ENCODE peak calls at places on chromosomes 5 and 9, in eight cellular contexts. Z is osteoblast, K is GM23338, O is A549, B is PC-3, S is HCT116, J is astrocyte, F is mammary epithelial cell. E is an unnamed sample.
A peak's percentile ranks its signal among the peaks of the same experiment; 100 is the strongest.

GRCh38 chr5:43019293-43019614 is 20.9 kb downstream of the ANXA2R start:
- DNase-seq in S (no peak), O (no peak), J (no peak), K (no peak), F (no peak), Z (no peak), B (peak; percentile 18), E (no peak)

GRCh38 chr5:151676719-151677118 is 10.0 kb downstream of the SPARC start:
- DNase-seq in O (no peak), S (no peak), F (no peak), J (no peak), Z (no peak), B (no peak), K (no peak), E (peak; percentile 66)

GRCh38 chr9:84966876-84967830 is 297.6 kb downstream of the NTRK2 start:
- DNase-seq in Z (no peak), B (no peak), J (no peak), O (no peak), F (no peak), K (peak; percentile 89), S (no peak), E (no peak)

GRCh38 chr9:70421272-70422180 is 7.1 kb upstream of the KLF9 start:
- DNase-seq in S (no peak), Z (peak; percentile 75), J (peak; percentile 60), O (no peak), F (no peak), B (no peak), K (peak; percentile 41), E (peak; percentile 74)

GRCh38 chr5:145825751-145826180 is 9.4 kb downstream of the PRELID2 start:
- DNase-seq in J (peak; percentile 36), F (peak; percentile 25), O (peak; percentile 63), B (peak; percentile 66), K (peak; percentile 83), Z (no peak), S (peak; percentile 39), E (peak; percentile 56)

GRCh38 chr5:172446336-172447051 is 7.8 kb downstream of the SH3PXD2B start:
- DNase-seq in B (no peak), Z (peak; percentile 74), J (peak; percentile 54), F (no peak), K (no peak), S (no peak), O (no peak), E (no peak)

GRCh38 chr5:74471875-74472274 is 168.7 kb downstream of the ENC1 start:
- DNase-seq in K (no peak), S (no peak), F (no peak), O (no peak), B (no peak), Z (peak; percentile 15), J (peak; percentile 10), E (no peak)

GRCh38 chr5:38600334-38601045 is 44.0 kb upstream of the LIFR start:
- DNase-seq in B (peak; percentile 63), O (peak; percentile 28), K (no peak), S (no peak), Z (no peak), J (no peak), F (peak; percentile 22), E (peak; percentile 34)

GRCh38 chr5:124453221-124454032 is 293.0 kb downstream of the ZNF608 start:
- DNase-seq in B (peak; percentile 65), O (no peak), Z (peak; percentile 79), K (no peak), J (peak; percentile 90), S (peak; percentile 15), F (peak; percentile 78), E (peak; percentile 89)

GRCh38 chr9:89954229-89954628 is 349.4 kb downstream of the GADD45G start:
- DNase-seq in B (no peak), Z (no peak), K (no peak), O (no peak), F (no peak), J (no peak), S (no peak), E (no peak)

GRCh38 chr5:122581629-122582028 is 193.3 kb upstream of the SNX2 start:
- DNase-seq in F (no peak), K (no peak), J (no peak), Z (no peak), O (no peak), S (no peak), B (no peak), E (no peak)

GRCh38 chr5:1011741-1012315 is 3.2 kb downstream of the NKD2 start:
- DNase-seq in S (no peak), F (no peak), K (no peak), Z (peak; percentile 92), O (no peak), B (no peak), J (no peak), E (no peak)

GRCh38 chr5:13658761-13659160 is 285.7 kb downstream of the DNAH5 start:
- DNase-seq in B (peak; percentile 31), O (no peak), S (no peak), J (no peak), Z (peak; percentile 32), K (no peak), F (peak; percentile 96), E (no peak)

GRCh38 chr5:139492700-139493192 is 10.2 kb upstream of the STING1 start:
- DNase-seq in O (peak; percentile 29), K (no peak), Z (peak; percentile 90), B (peak; percentile 32), J (peak; percentile 57), S (no peak), F (peak; percentile 52), E (no peak)

GRCh38 chr5:42399702-42400101 is 23.5 kb upstream of the GHR start:
- DNase-seq in K (no peak), J (no peak), B (no peak), F (peak; percentile 4), Z (no peak), S (no peak), O (no peak), E (no peak)

GRCh38 chr5:157327771-157328170 is 61.8 kb downstream of the CYFIP2 start:
- DNase-seq in Z (no peak), B (peak; percentile 8), O (no peak), F (no peak), S (no peak), K (no peak), J (no peak), E (no peak)

GRCh38 chr9:38527507-38527906 is 92.9 kb downstream of the ANKRD18A start:
- DNase-seq in K (no peak), F (no peak), S (no peak), J (no peak), Z (no peak), B (no peak), O (no peak), E (no peak)

GRCh38 chr5:179793470-179794139 is at the start of gene LTC4S:
- DNase-seq in J (peak; percentile 60), S (no peak), F (no peak), Z (peak; percentile 97), B (no peak), K (no peak), O (no peak), E (peak; percentile 69)

DNA sequence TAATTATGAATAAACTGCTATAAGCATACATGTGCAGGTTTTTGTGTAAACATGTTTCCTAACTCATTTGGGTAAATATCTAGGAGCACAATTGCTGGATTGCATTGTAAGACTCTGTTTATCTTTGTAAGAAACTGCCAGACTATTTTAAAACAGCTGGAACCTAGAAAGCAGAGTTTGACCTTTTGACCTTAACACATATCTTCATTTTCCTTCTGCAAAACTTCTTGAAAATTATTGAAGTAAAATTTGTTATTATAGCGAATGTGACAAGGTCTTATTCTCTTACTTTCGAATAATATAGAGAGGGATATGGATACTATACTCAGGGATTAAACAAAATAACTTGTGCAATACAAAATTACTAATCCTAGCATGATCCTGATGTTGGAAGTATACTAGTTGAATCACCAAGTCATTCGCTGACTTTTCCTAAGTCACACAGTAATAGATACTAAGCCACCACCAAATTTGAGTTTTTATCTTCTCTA is 3.2 kb upstream of the ANXA1 start:
- DNase-seq in F (peak; percentile 57), B (peak; percentile 38), S (no peak), O (no peak), K (no peak), Z (peak; percentile 37), J (no peak), E (peak; percentile 27)
- H3K4me2 ChIP-seq in F (peak overlapping the region; percentile 74), B (peak overlapping the region; percentile 81), S (peak overlapping the region; percentile 82), O (peak overlapping the region; percentile 89), K (no peak overlapping the region), Z (peak overlapping the region; percentile 82), J (peak overlapping the region; percentile 75), E (peak overlapping the region; percentile 82)

GRCh38 chr9:96486351-96487029 is 36.5 kb downstream of the HABP4 start:
- DNase-seq in F (no peak), J (peak; percentile 87), Z (peak; percentile 95), B (peak; percentile 11), K (no peak), O (no peak), S (no peak), E (peak; percentile 75)

GRCh38 chr9:96485280-96485679 is 35.3 kb downstream of the HABP4 start:
- DNase-seq in J (no peak), K (no peak), F (no peak), B (no peak), O (no peak), S (no peak), Z (no peak), E (no peak)

GRCh38 chr9:96487949-96488348 is 38.0 kb downstream of the HABP4 start:
- DNase-seq in B (no peak), S (no peak), J (no peak), K (no peak), Z (no peak), F (no peak), O (no peak), E (no peak)

GRCh38 chr9:96484521-96484931 is 34.6 kb downstream of the HABP4 start:
- DNase-seq in J (no peak), F (no peak), Z (no peak), S (no peak), B (no peak), O (no peak), K (no peak), E (no peak)

GRCh38 chr9:96487030-96487396 is 37.0 kb downstream of the HABP4 start:
- DNase-seq in S (no peak), B (no peak), Z (peak; percentile 29), J (no peak), O (no peak), F (no peak), K (no peak), E (no peak)
- H3K27ac ChIP-seq in S (peak overlapping the region; percentile 42), B (no peak overlapping the region), Z (peak overlapping the region; percentile 50), J (peak overlapping the region; percentile 17), O (peak overlapping the region; percentile 2), F (no peak overlapping the region), K (no peak overlapping the region), E (peak overlapping the region; percentile 39)

DNA sequence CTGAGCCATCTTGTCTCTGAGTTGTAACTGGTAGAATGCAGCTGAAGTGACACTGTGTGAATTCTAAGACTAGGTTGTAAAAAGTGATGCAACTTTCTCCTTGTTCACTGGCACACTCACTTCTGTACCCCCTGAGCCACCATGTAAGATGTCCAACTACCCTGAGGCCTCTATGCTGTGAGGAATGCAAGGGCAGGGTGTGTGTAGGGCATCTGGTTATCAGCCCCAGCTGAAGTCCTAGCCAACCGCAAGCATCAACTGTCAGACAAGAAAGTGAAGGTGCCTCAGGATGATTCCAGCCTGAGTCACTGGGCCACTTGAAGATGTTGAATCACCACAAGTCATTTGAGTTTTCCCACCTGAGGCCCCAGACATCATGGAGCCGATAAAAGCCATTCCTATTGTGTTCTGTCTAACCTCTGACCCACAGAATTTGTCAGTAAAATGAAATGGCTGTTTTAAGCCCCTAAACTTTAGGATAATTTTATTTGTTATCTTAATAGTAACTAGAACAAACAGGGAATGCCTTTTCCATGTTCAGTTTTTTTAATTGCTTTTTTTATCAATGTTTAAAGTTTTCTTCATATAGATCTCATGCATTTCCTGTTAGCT is 18.7 kb upstream of the RHOBTB3 start:
- DNase-seq in F (peak; percentile 91), J (peak; percentile 95), K (peak; percentile 38), B (peak; percentile 94), O (peak; percentile 79), Z (peak; percentile 35), S (peak; percentile 97), E (peak; percentile 97)
- H3K4me3 ChIP-seq in F (no peak overlapping the region), J (no peak overlapping the region), K (peak overlapping the region; percentile 98), B (no peak overlapping the region), O (no peak overlapping the region), Z (no peak overlapping the region), S (no peak overlapping the region), E (no peak overlapping the region)

GRCh38 chr9:87812375-87813118 is 70.1 kb upstream of the SPATA31E1 start:
- DNase-seq in J (peak; percentile 81), F (peak; percentile 62), K (peak; percentile 75), S (no peak), B (peak; percentile 49), Z (peak; percentile 80), O (peak; percentile 48), E (peak; percentile 85)
- H3K4me2 ChIP-seq in J (peak overlapping the region; percentile 22), F (peak overlapping the region; percentile 13), K (no peak overlapping the region), S (peak overlapping the region; percentile 33), B (peak overlapping the region; percentile 27), Z (peak overlapping the region; percentile 57), O (no peak overlapping the region), E (no peak overlapping the region)

E was measured in fibroblast of lung.